ENCODE peak calls at places on chromosomes 4 and X, in four cellular contexts. Q, I, B and S are unnamed samples.

GRCh38 chr4:51842167-51842553 is 793 bp upstream of the DCUN1D4 start:
- DNase-seq in Q (peak; percentile 47), I (no peak), B (no peak), S (no peak)

GRCh38 chr4:1788254-1788973 is 4.7 kb upstream of the FGFR3 start:
- DNase-seq in Q (no peak), I (peak; percentile 66), B (no peak), S (no peak)

GRCh38 chr4:137474711-137475301 is 57.5 kb downstream of the PCDH18 start:
- DNase-seq in Q (peak; percentile 62), I (no peak), B (no peak), S (no peak)

GRCh38 chrX:115898382-115899001 is 272.1 kb upstream of the AGTR2 start:
- DNase-seq in Q (peak; percentile 37), I (peak; percentile 12), B (no peak), S (no peak)

GRCh38 chrX:24214568-24214967 is 65.0 kb downstream of the ZFX start:
- DNase-seq in Q (no peak), I (no peak), B (no peak), S (no peak)

GRCh38 chrX:47311857-47312774 is 58.3 kb upstream of the ZNF157 start:
- DNase-seq in Q (peak; percentile 44), I (peak; percentile 43), B (peak; percentile 56), S (no peak)

GRCh38 chrX:1452497-1453389 is at the start of gene ASMTL:
- DNase-seq in Q (peak; percentile 99), I (peak; percentile 92), B (peak; percentile 100), S (peak; percentile 91)

GRCh38 chrX:155065035-155065734 is 5.8 kb downstream of the CMC4 start:
- DNase-seq in Q (no peak), I (no peak), B (no peak), S (no peak)

GRCh38 chr4:129085472-129085871 is 7.9 kb downstream of the SCLT1 start:
- DNase-seq in Q (no peak), I (no peak), B (no peak), S (no peak)

GRCh38 chr4:159444668-159445067 is 341.8 kb downstream of the RAPGEF2 start:
- DNase-seq in Q (no peak), I (no peak), B (no peak), S (no peak)

GRCh38 chrX:54994668-54995452 is 872 bp upstream of the PFKFB1 start:
- DNase-seq in Q (no peak), I (no peak), B (no peak), S (no peak)

GRCh38 chrX:42732506-42732905 is 45.5 kb downstream of the PPP1R2C start:
- DNase-seq in Q (no peak), I (no peak), B (no peak), S (no peak)

GRCh38 chr4:47075241-47075640 is 43.9 kb downstream of the GABRB1 start:
- DNase-seq in Q (no peak), I (no peak), B (no peak), S (no peak)

GRCh38 chrX:96379951-96380350 is 304.7 kb upstream of the DIAPH2 start:
- DNase-seq in Q (no peak), I (no peak), B (no peak), S (no peak)

GRCh38 chr4:118774989-118775388 is 60.9 kb downstream of the SEC24D start:
- DNase-seq in Q (no peak), I (no peak), B (no peak), S (no peak)

GRCh38 chr4:181702864-181703263 is 540.3 kb upstream of the TENM3 start:
- DNase-seq in Q (peak; percentile 49), I (no peak), B (no peak), S (no peak)

GRCh38 chr4:168784786-168785461 is 225.1 kb downstream of the CBR4 start:
- DNase-seq in Q (no peak), I (no peak), B (no peak), S (no peak)

GRCh38 chr4:5747746-5748365 is 36.9 kb downstream of the EVC start:
- DNase-seq in Q (no peak), I (no peak), B (no peak), S (no peak)

GRCh38 chrX:154457491-154458115 is 478 bp upstream of the PLXNA3 start:
- DNase-seq in Q (peak; percentile 78), I (peak; percentile 88), B (peak; percentile 71), S (no peak)

GRCh38 chr4:139416073-139416673 is 37.7 kb upstream of the RAB33B start:
- DNase-seq in Q (peak; percentile 38), I (peak; percentile 38), B (no peak), S (no peak)

GRCh38 chrX:20143111-20143510 is 1.5 kb upstream of the EIF1AX start:
- DNase-seq in Q (no peak), I (no peak), B (no peak), S (no peak)

GRCh38 chr4:39664828-39665731 is 26.4 kb upstream of the SMIM14 start:
- DNase-seq in Q (no peak), I (no peak), B (no peak), S (no peak)

GRCh38 chr4:7759635-7760034 is 180.0 kb downstream of the AFAP1 start:
- DNase-seq in Q (no peak), I (no peak), B (no peak), S (no peak)

GRCh38 chr4:188109157-188109755 is at the start of gene TRIML2:
- DNase-seq in Q (no peak), I (no peak), B (peak; percentile 39), S (no peak)

GRCh38 chrX:139200346-139200745 is 330.2 kb upstream of the F9 start:
- DNase-seq in Q (no peak), I (no peak), B (no peak), S (no peak)

GRCh38 chr4:142984871-142985585 is 138.9 kb upstream of the INPP4B start:
- DNase-seq in Q (peak; percentile 11), I (no peak), B (peak; percentile 18), S (no peak)

DNA sequence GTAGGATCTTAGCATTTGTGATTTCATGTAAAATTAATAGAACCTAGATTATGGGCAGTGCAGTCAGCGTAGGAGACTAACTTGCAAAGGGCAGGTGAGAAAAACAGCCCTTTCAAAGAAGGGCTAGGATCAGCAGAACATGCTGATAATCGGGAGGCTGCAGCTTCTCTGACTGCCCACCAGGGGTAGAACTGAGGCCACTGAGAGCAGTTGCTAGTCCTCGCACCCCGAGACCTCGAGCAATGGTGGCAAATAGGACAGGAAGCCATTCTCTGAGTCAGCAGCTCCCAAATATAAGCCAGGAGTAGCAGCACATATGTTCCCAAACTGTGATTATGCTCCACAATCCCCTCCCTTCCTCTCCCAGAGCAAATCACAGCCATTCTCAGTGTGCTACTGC is 186.4 kb downstream of the MSL3 start:
- DNase-seq in Q (peak; percentile 26), I (peak; percentile 12), B (peak; percentile 58), S (no peak)
- TF ChIP-seq USF1 in Q (no peak), I (no peak), B (no peak), S (no peak)

GRCh38 chr4:53598483-53598882 is 7.2 kb upstream of the LNX1 start:
- DNase-seq in Q (no peak), I (no peak), B (no peak), S (no peak)
- TF ChIP-seq USF1 in Q (no peak), I (no peak), B (no peak), S (no peak)

GRCh38 chr4:19577121-19577520 is 674.6 kb upstream of the SLIT2 start:
- DNase-seq in Q (no peak), I (no peak), B (no peak), S (no peak)
- TF ChIP-seq USF1 in Q (no peak), I (no peak), B (no peak), S (no peak)

GRCh38 chr4:31682796-31683195 is 962.6 kb downstream of the PCDH7 start:
- DNase-seq in Q (no peak), I (no peak), B (no peak), S (no peak)
- TF ChIP-seq USF1 in Q (no peak), I (no peak), B (no peak), S (no peak)

GRCh38 chr4:156686120-156686519 is 285.5 kb downstream of the PDGFC start:
- DNase-seq in Q (peak; percentile 13), I (no peak), B (no peak), S (no peak)

GRCh38 chr4:156685308-156685707 is 286.3 kb downstream of the PDGFC start:
- DNase-seq in Q (no peak), I (no peak), B (no peak), S (no peak)
- TF ChIP-seq USF1 in Q (no peak), I (no peak), B (no peak), S (no peak)

GRCh38 chr4:75584067-75584466 is 28.2 kb downstream of the ODAPH start:
- DNase-seq in Q (no peak), I (no peak), B (no peak), S (no peak)
- TF ChIP-seq USF1 in Q (no peak), I (no peak), B (no peak), S (no peak)

GRCh38 chrX:38940547-38940946 is 139.3 kb downstream of the MID1IP1 start:
- DNase-seq in Q (no peak), I (no peak), B (no peak), S (no peak)

GRCh38 chrX:38937926-38938325 is 136.7 kb downstream of the MID1IP1 start:
- DNase-seq in Q (no peak), I (no peak), B (no peak), S (no peak)

GRCh38 chrX:38939067-38939466 is 137.8 kb downstream of the MID1IP1 start:
- DNase-seq in Q (no peak), I (no peak), B (no peak), S (no peak)

GRCh38 chrX:38943120-38943519 is 141.9 kb downstream of the MID1IP1 start:
- DNase-seq in Q (no peak), I (no peak), B (no peak), S (no peak)

DNA sequence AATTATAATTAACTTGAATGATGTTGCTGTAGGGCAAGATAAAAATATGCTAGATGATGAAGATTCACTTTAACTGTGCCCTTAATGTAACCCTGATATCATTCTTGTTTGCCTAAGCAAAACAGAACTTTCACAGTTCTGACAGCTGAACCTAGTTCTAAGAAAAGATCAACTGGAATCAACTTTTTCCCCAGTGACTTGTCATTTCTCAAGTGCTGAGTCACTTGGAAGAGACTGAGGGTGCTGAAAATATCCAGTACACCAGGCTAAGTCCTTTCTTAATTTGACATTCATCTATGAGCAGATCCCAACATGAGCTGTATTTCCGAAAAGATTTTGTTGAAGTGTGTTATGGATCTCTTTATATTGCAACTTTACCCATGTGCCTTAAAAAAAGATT is 140.4 kb downstream of the MID1IP1 start:
- DNase-seq in Q (no peak), I (no peak), B (no peak), S (no peak)
- TF ChIP-seq USF1 in Q (no peak), I (no peak), B (no peak), S (no peak)

GRCh38 chr4:37949636-37950426 is 10.4 kb upstream of the PTTG2 start:
- DNase-seq in Q (no peak), I (no peak), B (no peak), S (no peak)
- TF ChIP-seq USF1 in Q (no peak), I (no peak), B (no peak), S (no peak)

DNA sequence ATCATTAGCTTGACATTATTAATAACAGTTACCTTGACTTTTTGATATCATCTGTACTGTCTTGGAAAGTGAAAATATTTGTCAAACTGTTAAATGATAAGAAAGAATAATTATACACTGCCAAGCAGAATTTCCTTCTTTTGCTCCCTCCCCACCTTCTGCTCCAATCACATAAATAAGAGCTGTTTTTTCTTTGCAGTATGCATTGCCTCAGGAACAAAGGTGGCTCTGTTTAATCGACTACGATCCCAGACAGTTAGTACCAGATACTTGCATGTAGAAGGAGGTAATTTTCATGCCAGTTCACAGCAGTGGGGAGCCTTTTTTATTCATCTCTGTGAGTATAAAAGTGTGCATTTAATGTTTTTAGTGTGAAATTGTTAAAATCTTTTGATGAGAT is 66.1 kb downstream of the CCKAR start:
- DNase-seq in Q (no peak), I (no peak), B (no peak), S (no peak)
- TF ChIP-seq USF1 in Q (no peak), I (no peak), B (no peak), S (no peak)